ENCODE peak calls at places on chromosomes 11 and 22, in four cellular contexts. M is left lung, J is GM06990, Y is GM20000. U is an unnamed sample.

GRCh38 chr11:87493516-87493915 is 455.8 kb downstream of the TMEM135 start:
- DNase-seq in M (no peak), J (no peak), Y (no peak), U (no peak)

GRCh38 chr22:42536166-42536565 is 16.6 kb upstream of the RRP7A start:
- DNase-seq in M (no peak), J (no peak), Y (no peak), U (no peak)

GRCh38 chr11:13889566-13890214 is 72.8 kb upstream of the SPON1 start:
- DNase-seq in M (no peak), J (no peak), Y (no peak), U (no peak)

GRCh38 chr11:44877908-44878459 is 72.7 kb downstream of the TP53I11 start:
- DNase-seq in M (no peak), J (no peak), Y (no peak), U (no peak)

GRCh38 chr11:96001037-96001436 is 77.1 kb upstream of the MTMR2 start:
- DNase-seq in M (no peak), J (no peak), Y (no peak), U (no peak)

GRCh38 chr11:637593-638507 is 781 bp downstream of the DRD4 start:
- DNase-seq in M (no peak), J (no peak), Y (no peak), U (no peak)

GRCh38 chr22:17370766-17371181 is 1.5 kb downstream of the CECR2 start:
- DNase-seq in M (no peak), J (no peak), Y (no peak), U (no peak)

GRCh38 chr11:77113382-77114088 is 10.9 kb downstream of the OMP start:
- DNase-seq in M (peak), J (no peak), Y (peak), U (no peak)

GRCh38 chr11:62912268-62912667 is 8.9 kb downstream of the CHRM1 start:
- DNase-seq in M (no peak), J (no peak), Y (no peak), U (no peak)

GRCh38 chr22:21443057-21443734 is 24.0 kb upstream of the TMEM191C start:
- DNase-seq in M (peak), J (no peak), Y (no peak), U (no peak)

GRCh38 chr22:43402128-43402527 is 9.7 kb upstream of the MPPED1 start:
- DNase-seq in M (no peak), J (no peak), Y (no peak), U (no peak)

GRCh38 chr11:122655527-122656072 is at the start of gene UBASH3B:
- DNase-seq in M (peak), J (peak), Y (peak), U (peak)

GRCh38 chr11:122656073-122656630 is 630 bp downstream of the UBASH3B start:
- DNase-seq in M (peak), J (no peak), Y (peak), U (peak)

GRCh38 chr11:122652495-122652894 is 3.0 kb upstream of the UBASH3B start:
- DNase-seq in M (no peak), J (no peak), Y (no peak), U (no peak)

GRCh38 chr11:122656631-122657101 is 1.1 kb downstream of the UBASH3B start:
- DNase-seq in M (peak), J (peak), Y (peak), U (peak)

GRCh38 chr11:122653911-122654310 is 1.6 kb upstream of the UBASH3B start:
- DNase-seq in M (no peak), J (no peak), Y (no peak), U (no peak)
- TF ChIP-seq CTCF in M (no peak), J (no peak), Y (no peak), U (no peak)

DNA sequence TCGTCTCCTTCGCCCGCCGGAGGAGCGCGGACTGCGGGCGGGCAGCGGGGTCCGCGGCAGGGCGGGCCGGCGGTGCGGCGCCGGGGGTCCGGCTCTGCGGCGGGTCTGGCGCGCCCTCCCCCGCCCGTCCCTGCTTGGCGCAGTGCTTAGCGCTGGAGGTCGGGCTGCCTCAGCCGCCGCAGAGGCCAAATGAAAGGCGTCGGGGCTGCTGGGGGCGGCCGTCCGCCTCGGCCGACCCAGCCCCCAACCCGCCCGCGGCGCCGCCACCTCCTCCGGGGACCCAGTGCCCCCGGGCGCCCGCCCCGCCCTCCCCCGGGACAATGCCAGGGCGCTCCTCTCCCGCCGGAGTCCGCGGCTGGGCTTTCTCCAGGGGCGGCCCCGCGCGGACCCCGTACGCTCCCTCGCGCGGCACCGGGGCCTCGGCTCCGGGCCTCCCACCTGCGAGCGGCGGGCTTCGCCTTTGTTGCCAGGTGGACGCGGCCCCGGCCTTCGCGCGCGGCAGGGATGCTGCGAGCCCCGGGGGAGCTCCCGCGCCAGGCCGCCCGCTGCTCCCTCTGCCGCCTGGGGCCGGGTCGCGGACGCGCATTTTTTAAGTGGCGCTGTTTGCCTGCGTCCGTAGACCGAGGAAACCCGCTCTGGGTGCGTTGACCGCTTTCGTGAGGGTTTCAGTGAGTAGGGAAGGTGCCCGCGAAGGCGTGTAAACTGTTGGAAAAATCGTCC is 575 bp downstream of the APLP2 start:
- DNase-seq in M (peak), J (peak), Y (peak), U (peak)
- TF ChIP-seq CTCF in M (no peak), J (no peak), Y (peak), U (no peak)

GRCh38 chr11:73137262-73137941 is 4.7 kb downstream of the FCHSD2 start:
- DNase-seq in M (no peak), J (no peak), Y (no peak), U (no peak)
- TF ChIP-seq CTCF in M (no peak), J (peak), Y (no peak), U (no peak)

DNA sequence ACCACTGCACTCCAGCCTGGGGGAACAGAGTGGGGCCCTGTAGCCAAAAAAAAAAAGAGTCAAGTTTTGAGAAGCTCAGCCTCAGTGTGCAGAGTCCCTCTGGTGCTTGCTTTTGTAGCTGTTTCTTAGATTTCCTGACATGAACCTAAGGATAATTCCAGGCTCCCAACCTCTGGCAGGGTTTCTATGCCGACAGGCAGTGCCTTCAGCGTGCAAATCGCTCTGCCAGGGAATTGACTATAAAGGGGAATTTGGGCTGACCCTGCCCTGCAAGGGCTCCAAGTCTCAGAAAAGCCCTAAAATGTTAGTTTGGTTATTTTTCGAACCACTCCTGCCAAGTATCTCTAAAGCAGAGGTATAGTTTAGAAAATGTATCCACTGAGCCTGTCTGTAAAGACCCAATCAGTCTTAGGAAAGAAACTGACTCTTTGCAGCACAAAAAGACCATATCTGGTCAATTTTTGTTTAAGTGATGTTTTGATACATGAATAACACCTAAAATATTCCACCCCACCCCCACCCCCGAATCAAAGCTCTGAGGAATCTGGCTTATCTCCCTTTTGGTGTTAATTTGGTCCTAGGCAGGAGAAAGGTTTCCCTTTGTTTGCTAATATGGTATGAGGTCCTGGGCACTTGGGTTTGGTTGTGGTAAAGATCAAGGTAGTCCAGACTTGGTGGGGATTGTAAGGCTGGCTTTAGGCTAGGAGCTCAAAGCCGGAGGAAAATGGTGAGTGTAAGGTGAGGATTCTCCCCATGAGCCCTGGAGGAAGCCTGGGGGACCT is 49.7 kb downstream of the ANO1 start:
- DNase-seq in M (peak), J (no peak), Y (no peak), U (no peak)
- TF ChIP-seq CTCF in M (no peak), J (no peak), Y (no peak), U (no peak)

GRCh38 chr22:45163417-45164216 is at the start of gene NUP50:
- DNase-seq in M (peak), J (peak), Y (peak), U (peak)
- TF ChIP-seq CTCF in M (no peak), J (no peak), Y (no peak), U (no peak)

DNA sequence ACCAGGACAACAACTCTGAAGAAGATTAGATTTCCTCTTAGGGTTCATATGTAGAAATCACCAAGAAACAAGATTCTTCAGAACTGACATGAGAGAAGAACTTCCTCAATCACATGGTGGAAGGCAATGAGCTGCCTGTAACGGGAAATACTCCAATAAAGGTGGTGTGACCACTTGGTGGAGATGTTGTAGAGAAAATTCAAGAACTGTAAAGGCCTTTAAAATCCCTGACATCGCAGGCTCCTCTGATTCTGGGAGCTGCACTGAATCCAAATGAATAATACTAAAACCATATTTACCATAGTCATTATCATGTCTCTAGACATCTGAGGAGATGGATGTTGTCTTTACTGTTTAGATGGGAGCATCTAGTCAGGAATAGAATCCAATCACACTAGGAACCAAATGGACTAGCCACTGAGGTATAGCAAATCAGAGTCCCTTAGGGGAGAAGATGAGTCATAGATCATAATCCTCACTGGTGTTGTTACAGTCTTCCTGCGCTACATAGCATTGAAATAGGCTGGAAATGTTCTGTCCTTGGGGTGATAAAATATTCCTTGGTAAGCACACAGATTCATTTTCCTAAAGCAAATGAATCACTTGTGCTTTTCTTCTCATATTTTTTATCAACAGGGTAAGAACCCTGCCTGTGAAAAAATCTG is 321.6 kb upstream of the TENM4 start:
- DNase-seq in M (no peak), J (no peak), Y (no peak), U (no peak)
- TF ChIP-seq CTCF in M (no peak), J (no peak), Y (no peak), U (no peak)